ENCODE peak calls at places on chromosomes 6 and 20, in six cellular contexts. One of them, this sample, is unnamed.

GRCh38 chr20:12177657-12178293 is 260.1 kb downstream of the BTBD3 start:
- DNase-seq in foreskin keratinocyte: no peak
- DNase-seq in stimulated activated CD4-positive, alpha-beta T cell treated with anti-CD3 and anti-CD28 coated beads, TNF-alpha, amount 100 ng/mL, for 48 hours: no peak
- DNase-seq in neural progenitor cell: no peak
- DNase-seq in NCI-H1436: no peak
- DNase-seq in DMS 273 treated with DMSO at 0.1 percent for 48 hours: no peak
- DNase-seq in this sample: peak

GRCh38 chr6:111175135-111175534 is 87.8 kb downstream of the SLC16A10 start:
- DNase-seq in foreskin keratinocyte: no peak
- DNase-seq in stimulated activated CD4-positive, alpha-beta T cell treated with anti-CD3 and anti-CD28 coated beads, TNF-alpha, amount 100 ng/mL, for 48 hours: no peak
- DNase-seq in neural progenitor cell: no peak
- DNase-seq in NCI-H1436: no peak
- DNase-seq in DMS 273 treated with DMSO at 0.1 percent for 48 hours: no peak
- DNase-seq in this sample: no peak

GRCh38 chr6:44856495-44856878 is 469.0 kb downstream of the CDC5L start:
- DNase-seq in foreskin keratinocyte: no peak
- DNase-seq in stimulated activated CD4-positive, alpha-beta T cell treated with anti-CD3 and anti-CD28 coated beads, TNF-alpha, amount 100 ng/mL, for 48 hours: no peak
- DNase-seq in neural progenitor cell: no peak
- DNase-seq in NCI-H1436: no peak
- DNase-seq in DMS 273 treated with DMSO at 0.1 percent for 48 hours: no peak
- DNase-seq in this sample: no peak

GRCh38 chr6:88712243-88712936 is 251.0 kb downstream of the RNGTT start:
- DNase-seq in foreskin keratinocyte: no peak
- DNase-seq in stimulated activated CD4-positive, alpha-beta T cell treated with anti-CD3 and anti-CD28 coated beads, TNF-alpha, amount 100 ng/mL, for 48 hours: no peak
- DNase-seq in neural progenitor cell: no peak
- DNase-seq in NCI-H1436: no peak
- DNase-seq in DMS 273 treated with DMSO at 0.1 percent for 48 hours: no peak
- DNase-seq in this sample: no peak

GRCh38 chr6:168496932-168497331 is 55.9 kb downstream of the SMOC2 start:
- DNase-seq in foreskin keratinocyte: no peak
- DNase-seq in stimulated activated CD4-positive, alpha-beta T cell treated with anti-CD3 and anti-CD28 coated beads, TNF-alpha, amount 100 ng/mL, for 48 hours: no peak
- DNase-seq in neural progenitor cell: no peak
- DNase-seq in NCI-H1436: no peak
- DNase-seq in DMS 273 treated with DMSO at 0.1 percent for 48 hours: peak
- DNase-seq in this sample: no peak

GRCh38 chr20:49151437-49151836 is 36.7 kb downstream of the STAU1 start:
- DNase-seq in foreskin keratinocyte: no peak
- DNase-seq in stimulated activated CD4-positive, alpha-beta T cell treated with anti-CD3 and anti-CD28 coated beads, TNF-alpha, amount 100 ng/mL, for 48 hours: no peak
- DNase-seq in neural progenitor cell: no peak
- DNase-seq in NCI-H1436: no peak
- DNase-seq in DMS 273 treated with DMSO at 0.1 percent for 48 hours: no peak
- DNase-seq in this sample: no peak

GRCh38 chr20:44495257-44495656 is 19.6 kb downstream of the TTPAL start:
- DNase-seq in foreskin keratinocyte: peak
- DNase-seq in stimulated activated CD4-positive, alpha-beta T cell treated with anti-CD3 and anti-CD28 coated beads, TNF-alpha, amount 100 ng/mL, for 48 hours: no peak
- DNase-seq in neural progenitor cell: no peak
- DNase-seq in NCI-H1436: no peak
- DNase-seq in DMS 273 treated with DMSO at 0.1 percent for 48 hours: no peak
- DNase-seq in this sample: peak

GRCh38 chr6:13615802-13616140 is 636 bp downstream of the NOL7 start:
- DNase-seq in foreskin keratinocyte: no peak
- DNase-seq in stimulated activated CD4-positive, alpha-beta T cell treated with anti-CD3 and anti-CD28 coated beads, TNF-alpha, amount 100 ng/mL, for 48 hours: no peak
- DNase-seq in neural progenitor cell: peak
- DNase-seq in NCI-H1436: peak
- DNase-seq in DMS 273 treated with DMSO at 0.1 percent for 48 hours: no peak
- DNase-seq in this sample: no peak

GRCh38 chr20:35560105-35560511 is 18.2 kb downstream of the ERGIC3 start:
- DNase-seq in foreskin keratinocyte: no peak
- DNase-seq in stimulated activated CD4-positive, alpha-beta T cell treated with anti-CD3 and anti-CD28 coated beads, TNF-alpha, amount 100 ng/mL, for 48 hours: no peak
- DNase-seq in neural progenitor cell: no peak
- DNase-seq in NCI-H1436: no peak
- DNase-seq in DMS 273 treated with DMSO at 0.1 percent for 48 hours: no peak
- DNase-seq in this sample: no peak

GRCh38 chr6:167700199-167700598 is 126.5 kb upstream of the AFDN start:
- DNase-seq in foreskin keratinocyte: peak
- DNase-seq in stimulated activated CD4-positive, alpha-beta T cell treated with anti-CD3 and anti-CD28 coated beads, TNF-alpha, amount 100 ng/mL, for 48 hours: no peak
- DNase-seq in neural progenitor cell: no peak
- DNase-seq in NCI-H1436: no peak
- DNase-seq in DMS 273 treated with DMSO at 0.1 percent for 48 hours: no peak
- DNase-seq in this sample: no peak

GRCh38 chr6:30965140-30965601 is 18.3 kb upstream of the MUC21 start:
- DNase-seq in foreskin keratinocyte: no peak
- DNase-seq in stimulated activated CD4-positive, alpha-beta T cell treated with anti-CD3 and anti-CD28 coated beads, TNF-alpha, amount 100 ng/mL, for 48 hours: no peak
- DNase-seq in neural progenitor cell: no peak
- DNase-seq in NCI-H1436: no peak
- DNase-seq in DMS 273 treated with DMSO at 0.1 percent for 48 hours: no peak
- DNase-seq in this sample: no peak

GRCh38 chr20:58678806-58679205 is 13.8 kb upstream of the NPEPL1 start:
- DNase-seq in foreskin keratinocyte: no peak
- DNase-seq in stimulated activated CD4-positive, alpha-beta T cell treated with anti-CD3 and anti-CD28 coated beads, TNF-alpha, amount 100 ng/mL, for 48 hours: no peak
- DNase-seq in neural progenitor cell: no peak
- DNase-seq in NCI-H1436: no peak
- DNase-seq in DMS 273 treated with DMSO at 0.1 percent for 48 hours: no peak
- DNase-seq in this sample: no peak

GRCh38 chr6:73074175-73074574 is 151.1 kb downstream of the KHDC1L start:
- DNase-seq in foreskin keratinocyte: peak
- DNase-seq in stimulated activated CD4-positive, alpha-beta T cell treated with anti-CD3 and anti-CD28 coated beads, TNF-alpha, amount 100 ng/mL, for 48 hours: no peak
- DNase-seq in neural progenitor cell: no peak
- DNase-seq in NCI-H1436: no peak
- DNase-seq in DMS 273 treated with DMSO at 0.1 percent for 48 hours: no peak
- DNase-seq in this sample: peak

GRCh38 chr6:90079555-90080490 is 185.6 kb downstream of the GJA10 start:
- DNase-seq in foreskin keratinocyte: no peak
- DNase-seq in stimulated activated CD4-positive, alpha-beta T cell treated with anti-CD3 and anti-CD28 coated beads, TNF-alpha, amount 100 ng/mL, for 48 hours: peak
- DNase-seq in neural progenitor cell: no peak
- DNase-seq in NCI-H1436: no peak
- DNase-seq in DMS 273 treated with DMSO at 0.1 percent for 48 hours: no peak
- DNase-seq in this sample: no peak

GRCh38 chr20:34639755-34640222 is 37.1 kb downstream of the PIGU start:
- DNase-seq in foreskin keratinocyte: no peak
- DNase-seq in stimulated activated CD4-positive, alpha-beta T cell treated with anti-CD3 and anti-CD28 coated beads, TNF-alpha, amount 100 ng/mL, for 48 hours: no peak
- DNase-seq in neural progenitor cell: no peak
- DNase-seq in NCI-H1436: peak
- DNase-seq in DMS 273 treated with DMSO at 0.1 percent for 48 hours: peak
- DNase-seq in this sample: no peak

GRCh38 chr20:10654630-10655029 is 19.2 kb downstream of the JAG1 start:
- DNase-seq in foreskin keratinocyte: peak
- DNase-seq in stimulated activated CD4-positive, alpha-beta T cell treated with anti-CD3 and anti-CD28 coated beads, TNF-alpha, amount 100 ng/mL, for 48 hours: no peak
- DNase-seq in neural progenitor cell: peak
- DNase-seq in NCI-H1436: no peak
- DNase-seq in DMS 273 treated with DMSO at 0.1 percent for 48 hours: no peak
- DNase-seq in this sample: peak

GRCh38 chr6:109526905-109527628 is 44.0 kb upstream of the ZBTB24 start:
- DNase-seq in foreskin keratinocyte: peak
- DNase-seq in stimulated activated CD4-positive, alpha-beta T cell treated with anti-CD3 and anti-CD28 coated beads, TNF-alpha, amount 100 ng/mL, for 48 hours: peak
- DNase-seq in neural progenitor cell: peak
- DNase-seq in NCI-H1436: peak
- DNase-seq in DMS 273 treated with DMSO at 0.1 percent for 48 hours: peak
- DNase-seq in this sample: peak

GRCh38 chr6:108846628-108847027 is 1.6 kb upstream of the ARMC2 start:
- DNase-seq in foreskin keratinocyte: no peak
- DNase-seq in stimulated activated CD4-positive, alpha-beta T cell treated with anti-CD3 and anti-CD28 coated beads, TNF-alpha, amount 100 ng/mL, for 48 hours: no peak
- DNase-seq in neural progenitor cell: peak
- DNase-seq in NCI-H1436: no peak
- DNase-seq in DMS 273 treated with DMSO at 0.1 percent for 48 hours: peak
- DNase-seq in this sample: no peak

GRCh38 chr6:54717849-54718455 is 128.6 kb upstream of the FAM83B start:
- DNase-seq in foreskin keratinocyte: peak
- DNase-seq in stimulated activated CD4-positive, alpha-beta T cell treated with anti-CD3 and anti-CD28 coated beads, TNF-alpha, amount 100 ng/mL, for 48 hours: no peak
- DNase-seq in neural progenitor cell: peak
- DNase-seq in NCI-H1436: peak
- DNase-seq in DMS 273 treated with DMSO at 0.1 percent for 48 hours: peak
- DNase-seq in this sample: peak

GRCh38 chr6:106748547-106749207 is 119.3 kb downstream of the QRSL1 start:
- DNase-seq in foreskin keratinocyte: no peak
- DNase-seq in stimulated activated CD4-positive, alpha-beta T cell treated with anti-CD3 and anti-CD28 coated beads, TNF-alpha, amount 100 ng/mL, for 48 hours: no peak
- DNase-seq in neural progenitor cell: no peak
- DNase-seq in NCI-H1436: no peak
- DNase-seq in DMS 273 treated with DMSO at 0.1 percent for 48 hours: no peak
- DNase-seq in this sample: no peak

GRCh38 chr6:130500693-130501092 is 134.9 kb downstream of the TMEM200A start:
- DNase-seq in foreskin keratinocyte: no peak
- DNase-seq in stimulated activated CD4-positive, alpha-beta T cell treated with anti-CD3 and anti-CD28 coated beads, TNF-alpha, amount 100 ng/mL, for 48 hours: no peak
- DNase-seq in neural progenitor cell: no peak
- DNase-seq in NCI-H1436: no peak
- DNase-seq in DMS 273 treated with DMSO at 0.1 percent for 48 hours: no peak
- DNase-seq in this sample: no peak

GRCh38 chr20:60921021-60921622 is 330.9 kb upstream of the CDH4 start:
- DNase-seq in foreskin keratinocyte: peak
- DNase-seq in stimulated activated CD4-positive, alpha-beta T cell treated with anti-CD3 and anti-CD28 coated beads, TNF-alpha, amount 100 ng/mL, for 48 hours: no peak
- DNase-seq in neural progenitor cell: peak
- DNase-seq in NCI-H1436: no peak
- DNase-seq in DMS 273 treated with DMSO at 0.1 percent for 48 hours: no peak
- DNase-seq in this sample: peak

GRCh38 chr6:28885149-28885738 is 38.5 kb downstream of the TRIM27 start:
- DNase-seq in foreskin keratinocyte: no peak
- DNase-seq in stimulated activated CD4-positive, alpha-beta T cell treated with anti-CD3 and anti-CD28 coated beads, TNF-alpha, amount 100 ng/mL, for 48 hours: no peak
- DNase-seq in neural progenitor cell: no peak
- DNase-seq in NCI-H1436: no peak
- DNase-seq in DMS 273 treated with DMSO at 0.1 percent for 48 hours: no peak
- DNase-seq in this sample: no peak

GRCh38 chr20:32028647-32029372 is 18.6 kb downstream of the CCM2L start:
- DNase-seq in foreskin keratinocyte: no peak
- DNase-seq in stimulated activated CD4-positive, alpha-beta T cell treated with anti-CD3 and anti-CD28 coated beads, TNF-alpha, amount 100 ng/mL, for 48 hours: no peak
- DNase-seq in neural progenitor cell: peak
- DNase-seq in NCI-H1436: no peak
- DNase-seq in DMS 273 treated with DMSO at 0.1 percent for 48 hours: no peak
- DNase-seq in this sample: no peak

GRCh38 chr6:71291991-71292390 is 3.4 kb downstream of the OGFRL1 start:
- DNase-seq in foreskin keratinocyte: peak
- DNase-seq in stimulated activated CD4-positive, alpha-beta T cell treated with anti-CD3 and anti-CD28 coated beads, TNF-alpha, amount 100 ng/mL, for 48 hours: no peak
- DNase-seq in neural progenitor cell: no peak
- DNase-seq in NCI-H1436: no peak
- DNase-seq in DMS 273 treated with DMSO at 0.1 percent for 48 hours: no peak
- DNase-seq in this sample: no peak

GRCh38 chr6:78538002-78538401 is 329.3 kb upstream of the IRAK1BP1 start:
- DNase-seq in foreskin keratinocyte: peak
- DNase-seq in stimulated activated CD4-positive, alpha-beta T cell treated with anti-CD3 and anti-CD28 coated beads, TNF-alpha, amount 100 ng/mL, for 48 hours: no peak
- DNase-seq in neural progenitor cell: no peak
- DNase-seq in NCI-H1436: no peak
- DNase-seq in DMS 273 treated with DMSO at 0.1 percent for 48 hours: no peak
- DNase-seq in this sample: peak

GRCh38 chr6:131331873-131332759 is 196.8 kb downstream of the AKAP7 start:
- DNase-seq in foreskin keratinocyte: no peak
- DNase-seq in stimulated activated CD4-positive, alpha-beta T cell treated with anti-CD3 and anti-CD28 coated beads, TNF-alpha, amount 100 ng/mL, for 48 hours: no peak
- DNase-seq in neural progenitor cell: no peak
- DNase-seq in NCI-H1436: no peak
- DNase-seq in DMS 273 treated with DMSO at 0.1 percent for 48 hours: no peak
- DNase-seq in this sample: no peak

GRCh38 chr6:30752164-30752927 is 8.0 kb upstream of the IER3 start:
- DNase-seq in foreskin keratinocyte: peak
- DNase-seq in stimulated activated CD4-positive, alpha-beta T cell treated with anti-CD3 and anti-CD28 coated beads, TNF-alpha, amount 100 ng/mL, for 48 hours: no peak
- DNase-seq in neural progenitor cell: no peak
- DNase-seq in NCI-H1436: no peak
- DNase-seq in DMS 273 treated with DMSO at 0.1 percent for 48 hours: peak
- DNase-seq in this sample: peak

GRCh38 chr20:31934968-31935764 is 16.7 kb downstream of the PDRG1 start:
- DNase-seq in foreskin keratinocyte: no peak
- DNase-seq in stimulated activated CD4-positive, alpha-beta T cell treated with anti-CD3 and anti-CD28 coated beads, TNF-alpha, amount 100 ng/mL, for 48 hours: no peak
- DNase-seq in neural progenitor cell: peak
- DNase-seq in NCI-H1436: no peak
- DNase-seq in DMS 273 treated with DMSO at 0.1 percent for 48 hours: no peak
- DNase-seq in this sample: no peak

GRCh38 chr6:157274471-157275226 is 48.7 kb downstream of the TMEM242 start:
- DNase-seq in foreskin keratinocyte: peak
- DNase-seq in stimulated activated CD4-positive, alpha-beta T cell treated with anti-CD3 and anti-CD28 coated beads, TNF-alpha, amount 100 ng/mL, for 48 hours: peak
- DNase-seq in neural progenitor cell: peak
- DNase-seq in NCI-H1436: peak
- DNase-seq in DMS 273 treated with DMSO at 0.1 percent for 48 hours: peak
- DNase-seq in this sample: peak

GRCh38 chr6:37033819-37034790 is 28.6 kb downstream of the FGD2 start:
- DNase-seq in foreskin keratinocyte: no peak
- DNase-seq in stimulated activated CD4-positive, alpha-beta T cell treated with anti-CD3 and anti-CD28 coated beads, TNF-alpha, amount 100 ng/mL, for 48 hours: no peak
- DNase-seq in neural progenitor cell: no peak
- DNase-seq in NCI-H1436: no peak
- DNase-seq in DMS 273 treated with DMSO at 0.1 percent for 48 hours: no peak
- DNase-seq in this sample: no peak

GRCh38 chr20:54122189-54122588 is 51.6 kb downstream of the CYP24A1 start:
- DNase-seq in foreskin keratinocyte: peak
- DNase-seq in stimulated activated CD4-positive, alpha-beta T cell treated with anti-CD3 and anti-CD28 coated beads, TNF-alpha, amount 100 ng/mL, for 48 hours: no peak
- DNase-seq in neural progenitor cell: no peak
- DNase-seq in NCI-H1436: no peak
- DNase-seq in DMS 273 treated with DMSO at 0.1 percent for 48 hours: no peak
- DNase-seq in this sample: peak

GRCh38 chr20:11697055-11697454 is 220.6 kb upstream of the BTBD3 start:
- DNase-seq in foreskin keratinocyte: no peak
- DNase-seq in stimulated activated CD4-positive, alpha-beta T cell treated with anti-CD3 and anti-CD28 coated beads, TNF-alpha, amount 100 ng/mL, for 48 hours: no peak
- DNase-seq in neural progenitor cell: no peak
- DNase-seq in NCI-H1436: no peak
- DNase-seq in DMS 273 treated with DMSO at 0.1 percent for 48 hours: no peak
- DNase-seq in this sample: no peak

GRCh38 chr20:59402697-59403096 is 102.3 kb downstream of the EDN3 start:
- DNase-seq in foreskin keratinocyte: peak
- DNase-seq in stimulated activated CD4-positive, alpha-beta T cell treated with anti-CD3 and anti-CD28 coated beads, TNF-alpha, amount 100 ng/mL, for 48 hours: no peak
- DNase-seq in neural progenitor cell: no peak
- DNase-seq in NCI-H1436: no peak
- DNase-seq in DMS 273 treated with DMSO at 0.1 percent for 48 hours: no peak
- DNase-seq in this sample: no peak

GRCh38 chr20:32067234-32067821 is 15.3 kb downstream of the HCK start:
- DNase-seq in foreskin keratinocyte: peak
- DNase-seq in stimulated activated CD4-positive, alpha-beta T cell treated with anti-CD3 and anti-CD28 coated beads, TNF-alpha, amount 100 ng/mL, for 48 hours: no peak
- DNase-seq in neural progenitor cell: no peak
- DNase-seq in NCI-H1436: no peak
- DNase-seq in DMS 273 treated with DMSO at 0.1 percent for 48 hours: no peak
- DNase-seq in this sample: peak

GRCh38 chr20:47493175-47493953 is 8.3 kb upstream of the NCOA3 start:
- DNase-seq in foreskin keratinocyte: peak
- DNase-seq in stimulated activated CD4-positive, alpha-beta T cell treated with anti-CD3 and anti-CD28 coated beads, TNF-alpha, amount 100 ng/mL, for 48 hours: no peak
- DNase-seq in neural progenitor cell: no peak
- DNase-seq in NCI-H1436: peak
- DNase-seq in DMS 273 treated with DMSO at 0.1 percent for 48 hours: peak
- DNase-seq in this sample: peak

GRCh38 chr6:92174398-92175073 is 1244.8 kb downstream of the EPHA7 start:
- DNase-seq in foreskin keratinocyte: no peak
- DNase-seq in stimulated activated CD4-positive, alpha-beta T cell treated with anti-CD3 and anti-CD28 coated beads, TNF-alpha, amount 100 ng/mL, for 48 hours: no peak
- DNase-seq in neural progenitor cell: no peak
- DNase-seq in NCI-H1436: no peak
- DNase-seq in DMS 273 treated with DMSO at 0.1 percent for 48 hours: no peak
- DNase-seq in this sample: no peak

GRCh38 chr20:58019850-58020625 is 208.4 kb downstream of the ANKRD60 start:
- DNase-seq in foreskin keratinocyte: no peak
- DNase-seq in stimulated activated CD4-positive, alpha-beta T cell treated with anti-CD3 and anti-CD28 coated beads, TNF-alpha, amount 100 ng/mL, for 48 hours: no peak
- DNase-seq in neural progenitor cell: no peak
- DNase-seq in NCI-H1436: no peak
- DNase-seq in DMS 273 treated with DMSO at 0.1 percent for 48 hours: no peak
- DNase-seq in this sample: no peak

GRCh38 chr6:48664850-48665249 is 553.9 kb upstream of the PTCHD4 start:
- DNase-seq in foreskin keratinocyte: no peak
- DNase-seq in stimulated activated CD4-positive, alpha-beta T cell treated with anti-CD3 and anti-CD28 coated beads, TNF-alpha, amount 100 ng/mL, for 48 hours: no peak
- DNase-seq in neural progenitor cell: no peak
- DNase-seq in NCI-H1436: no peak
- DNase-seq in DMS 273 treated with DMSO at 0.1 percent for 48 hours: no peak
- DNase-seq in this sample: peak

This sample was measured in mammary epithelial cell.